ENCODE peak calls at places on chromosomes 7 and 10, in nine cellular contexts. X is mammary epithelial cell; F is AG08395; E is amniotic epithelial cell; K is NCI-H1105; U is dorsolateral prefrontal cortex; W is CD8-positive, alpha-beta T cell; B is NCI-H460; Q is activated CD8-positive, alpha-beta memory T cell treated with anti-CD3 and anti-CD28 coated beads, Interleukin-2, amount 50 U/mL, for 48 hours. D is an unnamed sample.

GRCh38 chr10:86139066-86139657 is 227.4 kb downstream of the GRID1 start:
- DNase-seq in X (no peak), F (no peak), E (no peak), K (no peak), U (peak), W (no peak), B (peak), Q (peak), D (no peak)

GRCh38 chr7:135959655-135960363 is 17.4 kb downstream of the MTPN start:
- DNase-seq in X (no peak), F (no peak), E (peak), K (no peak), U (no peak), W (no peak), B (no peak), Q (no peak), D (peak)

GRCh38 chr7:12222889-12223579 is 11.9 kb downstream of the TMEM106B start:
- DNase-seq in X (no peak), F (no peak), E (no peak), K (no peak), U (no peak), W (no peak), B (no peak), Q (no peak), D (no peak)

GRCh38 chr7:43391518-43391917 is 191.4 kb upstream of the STK17A start:
- DNase-seq in X (no peak), F (no peak), E (no peak), K (no peak), U (no peak), W (no peak), B (no peak), Q (no peak), D (no peak)

GRCh38 chr10:5944389-5945202 is 32.7 kb downstream of the IL15RA start:
- DNase-seq in X (peak), F (peak), E (peak), K (no peak), U (no peak), W (no peak), B (no peak), Q (no peak), D (peak)

GRCh38 chr10:73577788-73578187 is 13.4 kb downstream of the USP54 start:
- DNase-seq in X (peak), F (peak), E (no peak), K (no peak), U (no peak), W (no peak), B (no peak), Q (no peak), D (no peak)

GRCh38 chr7:45324683-45325237 is 167.2 kb downstream of the RAMP3 start:
- DNase-seq in X (no peak), F (no peak), E (no peak), K (peak), U (no peak), W (no peak), B (no peak), Q (no peak), D (no peak)

GRCh38 chr10:127462643-127463295 is 86.3 kb upstream of the NPS start:
- DNase-seq in X (peak), F (no peak), E (no peak), K (peak), U (no peak), W (no peak), B (no peak), Q (no peak), D (no peak)

GRCh38 chr7:45655539-45655938 is 81.4 kb downstream of the ADCY1 start:
- DNase-seq in X (no peak), F (no peak), E (no peak), K (no peak), U (no peak), W (no peak), B (no peak), Q (no peak), D (no peak)

GRCh38 chr7:144834516-144835165 is 1.2 kb downstream of the TPK1 start:
- DNase-seq in X (no peak), F (peak), E (peak), K (no peak), U (no peak), W (peak), B (no peak), Q (no peak), D (peak)

GRCh38 chr10:132417249-132417878 is 20.4 kb downstream of the PWWP2B start:
- DNase-seq in X (no peak), F (no peak), E (no peak), K (no peak), U (no peak), W (no peak), B (no peak), Q (no peak), D (no peak)

D was measured in fibroblast of villous mesenchyme.